ENCODE peak calls at places on chromosome 21, in seven cellular contexts. W is effector memory CD4-positive, alpha-beta T cell; G is SHP77; O is tibial nerve; N is B cell; M is T47D; C is fibroblast of mammary gland. B is an unnamed sample.

GRCh38 chr21:32334980-32335471 is 36.4 kb downstream of the MRAP start:
- DNase-seq in W (no peak), G (no peak), O (no peak), N (no peak), M (no peak), C (no peak), B (no peak)

GRCh38 chr21:31162827-31163226 is 124.6 kb upstream of the KRTAP19-8 start:
- DNase-seq in W (no peak), G (no peak), O (no peak), N (no peak), M (no peak), C (peak; percentile 71), B (no peak)

GRCh38 chr21:34227386-34227852 is 136.4 kb upstream of the KCNE2 start:
- DNase-seq in W (no peak), G (no peak), O (no peak), N (no peak), M (no peak), C (peak; percentile 6), B (no peak)

GRCh38 chr21:15774590-15774989 is 44.8 kb downstream of the USP25 start:
- DNase-seq in W (no peak), G (no peak), O (no peak), N (no peak), M (no peak), C (peak; percentile 79), B (no peak)

GRCh38 chr21:42779431-42779861 is 99.9 kb downstream of the WDR4 start:
- DNase-seq in W (no peak), G (no peak), O (no peak), N (no peak), M (no peak), C (no peak), B (no peak)

GRCh38 chr21:27571706-27572105 is 604.8 kb upstream of the ADAMTS5 start:
- DNase-seq in W (no peak), G (no peak), O (no peak), N (no peak), M (no peak), C (peak; percentile 70), B (no peak)

GRCh38 chr21:22791986-22792560 is 1793.9 kb downstream of the NCAM2 start:
- DNase-seq in W (no peak), G (peak; percentile 39), O (no peak), N (peak; percentile 21), M (no peak), C (peak; percentile 28), B (no peak)

GRCh38 chr21:42385619-42386018 is 10.2 kb downstream of the TMPRSS3 start:
- DNase-seq in W (no peak), G (no peak), O (no peak), N (no peak), M (no peak), C (no peak), B (no peak)

GRCh38 chr21:37605006-37605405 is 238.4 kb downstream of the DYRK1A start:
- DNase-seq in W (no peak), G (no peak), O (no peak), N (no peak), M (no peak), C (no peak), B (no peak)

GRCh38 chr21:43308101-43308500 is 118.8 kb downstream of the SIK1 start:
- DNase-seq in W (no peak), G (peak; percentile 41), O (no peak), N (no peak), M (no peak), C (no peak), B (no peak)

GRCh38 chr21:46172863-46173528 is 11.3 kb downstream of the SPATC1L start:
- DNase-seq in W (no peak), G (no peak), O (no peak), N (peak; percentile 5), M (no peak), C (no peak), B (no peak)

GRCh38 chr21:27572681-27573080 is 605.8 kb upstream of the ADAMTS5 start:
- DNase-seq in W (no peak), G (no peak), O (no peak), N (no peak), M (no peak), C (peak; percentile 90), B (no peak)